ENCODE peak calls at places on chromosomes 16 and 17, in four cellular contexts. A is naive thymus-derived CD4-positive, alpha-beta T cell; O is psoas muscle; J is aorta. X is an unnamed sample.

GRCh38 chr17:74197801-74198200 is 5.7 kb upstream of the RPL38 start:
- DNase-seq in A (no peak), O (no peak), J (no peak), X (no peak)

GRCh38 chr17:56772442-56772841 is 61.3 kb downstream of the C17orf67 start:
- DNase-seq in O (no peak), A (no peak), J (no peak), X (no peak)

GRCh38 chr16:75676909-75677308 is at the start of gene CPHXL2:
- DNase-seq in O (no peak), A (no peak), J (no peak), X (no peak)

GRCh38 chr17:50125420-50125997 is 4.5 kb downstream of the SAMD14 start:
- DNase-seq in O (no peak), A (no peak), J (no peak), X (no peak)

GRCh38 chr17:35390156-35390555 is 16.7 kb upstream of the SLFN11 start:
- DNase-seq in J (no peak), O (no peak), A (no peak), X (no peak)

GRCh38 chr16:75099738-75100615 is 16.6 kb downstream of the LDHD start:
- DNase-seq in A (no peak), O (no peak), J (no peak), X (peak; percentile 75)

GRCh38 chr17:80599546-80600305 is 55.1 kb downstream of the RPTOR start:
- DNase-seq in J (no peak), A (no peak), O (no peak), X (no peak)

GRCh38 chr17:81635973-81636504 is 873 bp downstream of the NPLOC4 start:
- DNase-seq in O (no peak), A (no peak), J (no peak), X (no peak)

GRCh38 chr16:89178453-89179147 is 7.1 kb downstream of the CDH15 start:
- DNase-seq in A (no peak), J (no peak), O (no peak), X (no peak)

GRCh38 chr16:5011637-5012036 is 22.1 kb downstream of the NAGPA start:
- DNase-seq in O (no peak), A (no peak), J (no peak), X (no peak)

GRCh38 chr16:85359147-85359822 is 247.0 kb upstream of the CIBAR2 start:
- DNase-seq in A (no peak), J (no peak), O (no peak), X (no peak)

GRCh38 chr17:1639549-1639948 is 6.0 kb downstream of the SCARF1 start:
- DNase-seq in A (no peak), O (no peak), J (no peak), X (no peak)

GRCh38 chr17:51833620-51834019 is 324.9 kb downstream of the CA10 start:
- DNase-seq in J (no peak), O (no peak), A (no peak), X (no peak)

GRCh38 chr16:89412811-89413210 is 77.5 kb downstream of the ANKRD11 start:
- DNase-seq in J (no peak), A (no peak), O (no peak), X (no peak)

GRCh38 chr17:79459003-79459655 is 151.7 kb downstream of the RBFOX3 start:
- DNase-seq in J (no peak), A (no peak), O (no peak), X (no peak)

GRCh38 chr16:85090873-85091521 is 21.3 kb downstream of the CIBAR2 start:
- DNase-seq in O (no peak), A (no peak), J (no peak), X (no peak)

GRCh38 chr17:46881015-46881414 is 29.6 kb downstream of the WNT9B start:
- DNase-seq in A (no peak), J (no peak), O (no peak), X (no peak)
- H3K4me1 ChIP-seq in A (no peaks in the 10 kb centered on the region), J (no peaks in the 10 kb centered on the region), O (no peaks in the 10 kb centered on the region), X (no peaks in the 10 kb centered on the region)

GRCh38 chr17:41730479-41730878 is 4.0 kb downstream of the HAP1 start:
- DNase-seq in J (no peak), O (no peak), A (no peak), X (no peak)
- H3K27me3 ChIP-seq in J (peaks cover 3% of the 10 kb centered on the region), O (peaks cover 10% of the 10 kb centered on the region), A (no peaks in the 10 kb centered on the region), X (peaks cover 2% of the 10 kb centered on the region)

DNA sequence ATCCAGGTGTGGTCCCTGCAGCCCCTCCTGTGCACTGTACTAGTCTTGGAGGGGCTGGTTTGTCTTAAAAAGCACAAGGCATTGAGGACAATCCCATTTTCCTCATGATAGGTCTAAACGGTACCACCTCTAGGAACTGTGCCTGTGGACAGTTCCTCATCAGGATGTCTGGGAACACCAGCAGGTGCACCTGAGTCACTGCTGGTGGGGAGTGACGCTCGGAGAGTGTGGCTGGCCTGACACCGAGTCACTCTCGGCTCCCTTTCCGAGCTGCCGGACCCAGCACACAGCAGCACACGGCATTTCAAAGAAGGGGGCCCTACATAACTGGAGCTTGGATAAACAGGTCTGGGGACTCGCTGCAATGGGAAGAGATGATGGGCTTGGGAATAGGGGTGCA is 25.6 kb downstream of the LRRC75A start:
- DNase-seq in A (no peak), J (no peak), O (no peak), X (no peak)
- H3K4me1 ChIP-seq in A (no peaks in the 10 kb centered on the region), J (no peaks in the 10 kb centered on the region), O (peaks cover 12% of the 10 kb centered on the region), X (no peaks in the 10 kb centered on the region)

DNA sequence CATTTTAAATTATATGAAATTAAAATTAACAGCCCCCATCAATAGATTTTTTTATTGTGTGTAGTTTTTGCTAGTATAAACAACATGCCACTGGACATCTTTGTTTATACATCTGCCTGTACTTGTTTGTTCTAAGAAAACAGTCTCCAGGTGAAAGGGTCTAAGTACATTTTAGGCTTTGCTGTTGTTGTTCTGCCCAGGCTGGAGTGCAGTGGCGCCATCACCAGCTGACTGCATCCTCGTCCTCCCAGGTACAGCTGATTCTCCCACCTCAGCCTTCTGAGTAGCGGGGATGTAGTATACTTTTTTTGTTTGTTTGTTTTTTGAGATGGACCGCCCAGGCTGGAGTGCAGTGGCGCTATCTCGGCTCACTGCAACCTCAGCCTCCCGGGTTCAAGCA is 25.5 kb downstream of the C17orf58 start:
- DNase-seq in J (no peak), A (no peak), O (no peak), X (no peak)
- H3K27me3 ChIP-seq in J (no peaks in the 10 kb centered on the region), A (no peaks in the 10 kb centered on the region), O (no peaks in the 10 kb centered on the region), X (no peaks in the 10 kb centered on the region)

GRCh38 chr16:12350945-12351344 is 374.4 kb downstream of the SNX29 start:
- DNase-seq in O (no peak), A (no peak), J (no peak), X (no peak)
- H3K4me1 ChIP-seq in O (peaks cover 8% of the 10 kb centered on the region), A (no peaks in the 10 kb centered on the region), J (no peaks in the 10 kb centered on the region), X (no peaks in the 10 kb centered on the region)

GRCh38 chr16:82042841-82043240 is 7.8 kb downstream of the HSD17B2 start:
- DNase-seq in O (no peak), J (no peak), A (no peak), X (no peak)
- H3K27me3 ChIP-seq in O (no peaks in the 10 kb centered on the region), J (peaks cover 2% of the 10 kb centered on the region), A (no peaks in the 10 kb centered on the region), X (peaks cover 3% of the 10 kb centered on the region)

DNA sequence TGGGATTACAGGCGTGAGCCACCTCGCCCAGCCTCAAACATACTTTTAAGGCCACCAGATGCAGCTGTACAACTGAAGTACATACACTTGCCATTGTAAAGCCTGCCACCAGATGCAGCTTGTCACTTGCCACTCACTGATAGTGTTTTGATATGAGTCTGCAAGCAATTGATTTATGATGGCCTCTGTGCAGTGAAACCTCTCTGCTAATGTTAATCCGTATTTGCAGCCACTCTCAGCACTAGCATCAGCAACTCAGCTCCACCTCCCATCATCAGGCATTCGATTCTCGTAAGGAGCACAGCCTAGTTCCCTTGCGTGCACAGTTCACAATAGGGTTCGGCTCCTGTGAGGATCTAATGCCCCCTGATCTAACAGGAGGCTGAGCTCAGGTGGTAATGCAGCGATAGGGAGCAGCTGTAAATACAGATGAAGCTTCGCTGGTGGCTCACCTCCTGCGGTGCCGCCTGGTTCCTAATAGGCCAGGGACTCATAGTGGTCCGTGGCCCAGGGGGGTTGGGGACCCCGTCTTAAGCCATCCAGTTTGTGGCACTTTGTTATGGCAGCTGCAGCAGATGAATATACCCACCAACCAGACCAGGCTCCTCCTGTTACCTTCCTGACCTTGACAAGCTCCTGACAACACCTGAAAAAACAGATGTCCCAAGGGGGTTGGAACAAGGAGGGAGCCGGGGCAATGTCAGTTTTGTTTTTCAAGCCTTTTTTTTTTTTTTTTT is 1.3 kb upstream of the HERPUD1 start:
- DNase-seq in J (no peak), O (no peak), A (no peak), X (no peak)
- H3K4me1 ChIP-seq in J (no peaks in the 10 kb centered on the region), O (peaks cover 27% of the 10 kb centered on the region), A (peaks cover 18% of the 10 kb centered on the region), X (peaks cover 31% of the 10 kb centered on the region)

X was measured in CD4-positive, CD25-positive, alpha-beta regulatory T cell.